ENCODE peak calls at places on chromosomes 3 and 15, in four cellular contexts. Y, I, S and D are unnamed samples.

GRCh38 chr3:126256256-126256655 is 75.9 kb upstream of the ALDH1L1 start:
- DNase-seq in Y (no peak), I (no peak), S (no peak), D (no peak)

GRCh38 chr15:76327191-76328105 is 9.1 kb upstream of the ISL2 start:
- DNase-seq in Y (peak), I (no peak), S (no peak), D (no peak)

GRCh38 chr3:27939940-27940339 is 217.8 kb upstream of the EOMES start:
- DNase-seq in Y (no peak), I (peak), S (no peak), D (no peak)

GRCh38 chr3:116614795-116615362 is 94.7 kb upstream of the TUSC7 start:
- DNase-seq in Y (no peak), I (peak), S (no peak), D (peak)

GRCh38 chr3:86951343-86951742 is 39.6 kb downstream of the VGLL3 start:
- DNase-seq in Y (no peak), I (no peak), S (no peak), D (no peak)

GRCh38 chr3:125022186-125022585 is 33.6 kb downstream of the HEG1 start:
- DNase-seq in Y (no peak), I (no peak), S (no peak), D (no peak)

GRCh38 chr3:44045476-44046275 is 196.0 kb upstream of the TOPAZ1 start:
- DNase-seq in Y (peak), I (no peak), S (peak), D (no peak)

GRCh38 chr3:129442486-129442885 is 2.5 kb downstream of the IFT122 start:
- DNase-seq in Y (no peak), I (no peak), S (no peak), D (no peak)

GRCh38 chr3:156818890-156819289 is 7.3 kb upstream of the LEKR1 start:
- DNase-seq in Y (peak), I (no peak), S (no peak), D (no peak)

GRCh38 chr15:60417112-60417511 is 19.3 kb upstream of the ANXA2 start:
- DNase-seq in Y (peak), I (no peak), S (no peak), D (no peak)

GRCh38 chr3:38758557-38758956 is 57.5 kb downstream of the SCN10A start:
- DNase-seq in Y (no peak), I (no peak), S (no peak), D (no peak)

GRCh38 chr3:151146071-151146730 is 56.8 kb downstream of the GPR171 start:
- DNase-seq in Y (peak), I (peak), S (peak), D (peak)

GRCh38 chr3:182118081-182118480 is 406.4 kb downstream of the SOX2 start:
- DNase-seq in Y (no peak), I (no peak), S (no peak), D (no peak)

GRCh38 chr15:25730918-25731317 is 132.2 kb downstream of the ATP10A start:
- DNase-seq in Y (no peak), I (no peak), S (no peak), D (no peak)

GRCh38 chr3:39532777-39533176 is 65.3 kb downstream of the MOBP start:
- DNase-seq in Y (no peak), I (no peak), S (no peak), D (no peak)

GRCh38 chr3:24373198-24373959 is 121.3 kb downstream of the THRB start:
- DNase-seq in Y (peak), I (peak), S (no peak), D (no peak)

GRCh38 chr15:51401872-51402517 is 60.5 kb downstream of the GLDN start:
- DNase-seq in Y (peak), I (peak), S (no peak), D (peak)

GRCh38 chr3:192892981-192893827 is 24.5 kb downstream of the MB21D2 start:
- DNase-seq in Y (peak), I (no peak), S (peak), D (peak)

GRCh38 chr3:5276953-5277352 is 89.4 kb downstream of the EDEM1 start:
- DNase-seq in Y (no peak), I (no peak), S (no peak), D (no peak)

GRCh38 chr3:162643245-162643644 is 1146.6 kb downstream of the OTOL1 start:
- DNase-seq in Y (no peak), I (no peak), S (no peak), D (no peak)

GRCh38 chr3:190338717-190339116 is 16.5 kb upstream of the CLDN1 start:
- DNase-seq in Y (no peak), I (no peak), S (no peak), D (no peak)

GRCh38 chr15:70121656-70122297 is 24.1 kb upstream of the TLE3 start:
- DNase-seq in Y (no peak), I (no peak), S (no peak), D (no peak)

GRCh38 chr3:123021986-123022510 is 5.5 kb downstream of the SEMA5B start:
- DNase-seq in Y (no peak), I (no peak), S (no peak), D (no peak)

GRCh38 chr3:43289401-43289800 is 3.1 kb downstream of the SNRK start:
- DNase-seq in Y (no peak), I (no peak), S (no peak), D (no peak)

GRCh38 chr3:52561028-52561749 is 24.8 kb downstream of the UQCC5 start:
- DNase-seq in Y (no peak), I (no peak), S (no peak), D (no peak)

DNA sequence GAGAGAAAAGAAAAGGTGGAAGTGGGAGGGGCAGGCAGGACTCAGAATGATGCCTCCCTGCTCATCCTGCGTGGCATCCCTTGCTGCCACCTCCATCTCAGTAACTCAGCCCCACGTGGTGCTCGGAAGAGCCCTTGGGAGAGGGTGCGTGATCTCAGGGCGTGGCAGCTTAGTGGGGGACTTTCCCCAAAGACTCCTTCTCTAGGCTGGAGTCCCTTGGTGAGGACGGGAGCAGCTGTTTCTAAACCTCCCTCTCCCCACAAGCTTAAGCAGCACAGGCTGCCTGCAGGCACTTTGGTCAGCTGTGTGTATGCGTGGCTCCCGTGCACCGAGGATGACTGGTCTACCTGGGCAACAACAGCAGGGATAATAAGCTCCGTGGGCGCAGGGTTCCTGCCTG is 7.4 kb upstream of the ANPEP start:
- DNase-seq in Y (no peak), I (no peak), S (peak), D (no peak)
- TF ChIP-seq BHLHE40 in Y (no peak), I (no peak), S (no peak), D (no peak)

GRCh38 chr3:50239649-50240048 is 3.6 kb downstream of the GNAI2 start:
- DNase-seq in Y (no peak), I (no peak), S (no peak), D (no peak)

GRCh38 chr3:50242778-50243551 is 7.0 kb downstream of the GNAI2 start:
- DNase-seq in Y (peak), I (no peak), S (no peak), D (no peak)

GRCh38 chr3:50243552-50243895 is 7.5 kb downstream of the GNAI2 start:
- DNase-seq in Y (no peak), I (no peak), S (no peak), D (no peak)

GRCh38 chr3:50241163-50241562 is 5.2 kb downstream of the GNAI2 start:
- DNase-seq in Y (no peak), I (no peak), S (no peak), D (no peak)

DNA sequence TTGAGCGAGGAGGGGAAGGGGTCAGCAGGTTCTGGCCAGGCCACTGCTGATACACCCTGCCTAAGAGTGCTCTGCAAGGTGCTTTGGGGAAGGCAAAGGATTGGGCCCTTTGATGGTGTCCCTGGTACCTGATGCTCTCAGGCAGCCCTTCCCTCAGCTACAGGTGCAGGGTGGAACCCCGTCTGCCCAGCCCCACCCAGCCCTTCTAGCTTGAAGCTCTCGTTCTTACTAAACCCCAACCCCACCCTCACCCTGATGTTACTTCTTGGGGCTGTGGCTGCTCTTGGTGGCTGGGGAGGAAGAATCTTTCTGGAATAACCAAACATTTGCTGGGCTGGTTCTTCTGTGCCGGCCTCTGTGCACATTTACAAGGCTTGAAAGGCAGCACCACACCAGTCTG is 6.4 kb downstream of the GNAI2 start:
- DNase-seq in Y (no peak), I (no peak), S (no peak), D (no peak)
- TF ChIP-seq FOXM1 in Y (no peak), I (no peak), S (no peak), D (no peak)

GRCh38 chr15:67127925-67128324 is 62.5 kb downstream of the SMAD3 start:
- DNase-seq in Y (no peak), I (no peak), S (no peak), D (no peak)
- TF ChIP-seq FOXK2 in Y (no peak), I (no peak), S (no peak), D (no peak)

GRCh38 chr3:72213296-72214064 is 428.5 kb upstream of the PROK2 start:
- DNase-seq in Y (no peak), I (no peak), S (no peak), D (no peak)
- TF ChIP-seq BHLHE40 in Y (no peak), I (no peak), S (no peak), D (no peak)

GRCh38 chr15:41336549-41336948 is 3.9 kb downstream of the NUSAP1 start:
- DNase-seq in Y (peak), I (no peak), S (no peak), D (no peak)

GRCh38 chr15:41337631-41338522 is 5.2 kb downstream of the NUSAP1 start:
- DNase-seq in Y (no peak), I (no peak), S (no peak), D (no peak)

GRCh38 chr15:41340189-41340695 is 7.6 kb downstream of the NUSAP1 start:
- DNase-seq in Y (no peak), I (no peak), S (no peak), D (no peak)

GRCh38 chr15:41334293-41335120 is 1.8 kb downstream of the NUSAP1 start:
- DNase-seq in Y (peak), I (no peak), S (no peak), D (no peak)

DNA sequence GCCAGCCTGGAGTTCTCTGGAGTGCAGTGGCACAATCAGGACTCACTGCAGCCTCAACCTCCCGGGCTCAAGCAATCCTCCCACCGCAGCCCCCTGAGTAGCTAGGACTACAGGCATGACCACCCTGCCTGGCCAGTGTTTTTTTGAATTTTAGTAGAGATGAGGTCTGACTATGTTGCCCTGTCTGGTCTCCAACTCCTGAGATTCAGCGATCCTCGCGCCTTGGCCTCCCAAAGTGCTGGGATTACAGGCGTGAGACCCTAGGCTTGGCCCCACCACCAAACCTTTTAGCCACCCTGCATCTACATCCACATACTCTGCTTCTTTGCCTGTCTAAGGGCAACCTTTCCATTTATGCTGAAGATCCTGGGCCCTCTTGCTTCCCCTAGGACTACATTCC is 4.4 kb downstream of the NUSAP1 start:
- DNase-seq in Y (no peak), I (no peak), S (no peak), D (no peak)
- TF ChIP-seq FOXM1 in Y (no peak), I (no peak), S (no peak), D (no peak)

GRCh38 chr3:46282041-46282440 is 39.8 kb downstream of the CCR3 start:
- DNase-seq in Y (no peak), I (no peak), S (no peak), D (no peak)

GRCh38 chr3:46282696-46283095 is 40.4 kb downstream of the CCR3 start:
- DNase-seq in Y (no peak), I (no peak), S (no peak), D (no peak)

GRCh38 chr3:46285931-46286330 is 43.7 kb downstream of the CCR3 start:
- DNase-seq in Y (no peak), I (no peak), S (no peak), D (no peak)

GRCh38 chr3:46284981-46285683 is 42.9 kb downstream of the CCR3 start:
- DNase-seq in Y (no peak), I (no peak), S (no peak), D (no peak)

DNA sequence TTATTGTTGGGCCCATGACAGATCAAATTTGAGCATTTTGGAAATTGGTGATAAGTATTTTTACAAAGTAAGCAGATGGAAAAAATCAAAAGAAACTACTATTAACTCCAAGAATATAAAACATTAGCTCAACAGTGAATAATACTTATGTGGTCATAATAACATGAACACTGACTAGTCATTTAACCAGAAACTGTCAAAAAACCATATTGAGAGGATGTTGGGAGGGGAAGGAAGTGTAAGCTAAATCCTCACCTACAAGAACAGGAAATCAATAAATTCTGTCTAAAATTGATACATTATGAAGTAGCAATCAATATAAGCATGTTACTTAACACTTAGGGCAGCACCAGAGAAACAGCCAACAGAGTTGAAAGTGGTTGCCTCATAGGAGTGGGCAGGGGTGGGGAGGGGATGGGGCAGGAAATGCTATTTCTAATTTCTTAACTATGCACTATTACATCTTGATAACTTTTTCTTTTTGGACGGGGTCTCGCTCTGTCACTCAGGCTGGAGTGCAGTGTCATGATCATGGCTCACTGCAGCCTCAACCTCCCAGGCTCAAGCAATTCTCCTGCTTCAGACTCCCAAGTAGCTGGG is 41.7 kb downstream of the CCR3 start:
- DNase-seq in Y (no peak), I (no peak), S (no peak), D (no peak)
- TF ChIP-seq FOXK2 in Y (no peak), I (no peak), S (no peak), D (no peak)

GRCh38 chr3:195188530-195188917 is 82.4 kb downstream of the XXYLT1 start:
- DNase-seq in Y (no peak), I (no peak), S (no peak), D (no peak)
- TF ChIP-seq BHLHE40 in Y (no peak), I (no peak), S (no peak), D (no peak)